ENCODE peak calls at places on chromosomes 5 and 9, in ten cellular contexts. One of them, this sample, is unnamed.

GRCh38 chr5:110268283-110268682 is 458.2 kb downstream of the TMEM232 start:
- DNase-seq in cardiac muscle cell: no peak
- DNase-seq in bronchial epithelial cell: no peak
- DNase-seq in Peyer's patch: no peak
- DNase-seq in breast epithelium: no peak
- DNase-seq in stomach: no peak
- DNase-seq in astrocyte of the spinal cord: no peak
- DNase-seq in ovary: no peak
- DNase-seq in AG04450: no peak
- DNase-seq in A549: no peak
- DNase-seq in this sample: no peak

GRCh38 chr9:98081477-98082219 is 25.1 kb downstream of the NANS start:
- DNase-seq in cardiac muscle cell: no peak
- DNase-seq in bronchial epithelial cell: peak; percentile 84
- DNase-seq in Peyer's patch: peak; percentile 80
- DNase-seq in breast epithelium: no peak
- DNase-seq in stomach: peak; percentile 54
- DNase-seq in astrocyte of the spinal cord: no peak
- DNase-seq in ovary: no peak
- DNase-seq in AG04450: no peak
- DNase-seq in A549: peak; percentile 57
- DNase-seq in this sample: peak; percentile 67

GRCh38 chr5:127867006-127867788 is 164.0 kb downstream of the CCDC192 start:
- DNase-seq in cardiac muscle cell: no peak
- DNase-seq in bronchial epithelial cell: no peak
- DNase-seq in Peyer's patch: peak; percentile 56
- DNase-seq in breast epithelium: no peak
- DNase-seq in stomach: no peak
- DNase-seq in astrocyte of the spinal cord: no peak
- DNase-seq in ovary: no peak
- DNase-seq in AG04450: no peak
- DNase-seq in A549: no peak
- DNase-seq in this sample: no peak

GRCh38 chr9:111949919-111950318 is 53.3 kb downstream of the UGCG start:
- DNase-seq in cardiac muscle cell: no peak
- DNase-seq in bronchial epithelial cell: peak; percentile 74
- DNase-seq in Peyer's patch: no peak
- DNase-seq in breast epithelium: no peak
- DNase-seq in stomach: no peak
- DNase-seq in astrocyte of the spinal cord: no peak
- DNase-seq in ovary: no peak
- DNase-seq in AG04450: no peak
- DNase-seq in A549: no peak
- DNase-seq in this sample: no peak

GRCh38 chr9:137558127-137558526 is 6.4 kb downstream of the MRPL41 start:
- DNase-seq in cardiac muscle cell: no peak
- DNase-seq in bronchial epithelial cell: no peak
- DNase-seq in Peyer's patch: no peak
- DNase-seq in breast epithelium: no peak
- DNase-seq in stomach: no peak
- DNase-seq in astrocyte of the spinal cord: no peak
- DNase-seq in ovary: no peak
- DNase-seq in AG04450: no peak
- DNase-seq in A549: no peak
- DNase-seq in this sample: no peak

GRCh38 chr9:133371261-133371711 is 4.6 kb downstream of the SURF4 start:
- DNase-seq in cardiac muscle cell: no peak
- DNase-seq in bronchial epithelial cell: no peak
- DNase-seq in Peyer's patch: peak; percentile 59
- DNase-seq in breast epithelium: no peak
- DNase-seq in stomach: no peak
- DNase-seq in astrocyte of the spinal cord: peak; percentile 22
- DNase-seq in ovary: no peak
- DNase-seq in AG04450: no peak
- DNase-seq in A549: no peak
- DNase-seq in this sample: peak; percentile 82

GRCh38 chr5:2732850-2733249 is 18.6 kb downstream of the IRX2 start:
- DNase-seq in cardiac muscle cell: no peak
- DNase-seq in bronchial epithelial cell: no peak
- DNase-seq in Peyer's patch: no peak
- DNase-seq in breast epithelium: no peak
- DNase-seq in stomach: no peak
- DNase-seq in astrocyte of the spinal cord: no peak
- DNase-seq in ovary: no peak
- DNase-seq in AG04450: no peak
- DNase-seq in A549: no peak
- DNase-seq in this sample: no peak

GRCh38 chr9:12640021-12640587 is 53.1 kb upstream of the TYRP1 start:
- DNase-seq in cardiac muscle cell: peak; percentile 63
- DNase-seq in bronchial epithelial cell: peak; percentile 68
- DNase-seq in Peyer's patch: no peak
- DNase-seq in breast epithelium: no peak
- DNase-seq in stomach: no peak
- DNase-seq in astrocyte of the spinal cord: peak; percentile 67
- DNase-seq in ovary: no peak
- DNase-seq in AG04450: peak; percentile 3
- DNase-seq in A549: peak; percentile 68
- DNase-seq in this sample: no peak

GRCh38 chr9:121568541-121569265 is 69.1 kb upstream of the GGTA1 start:
- DNase-seq in cardiac muscle cell: no peak
- DNase-seq in bronchial epithelial cell: no peak
- DNase-seq in Peyer's patch: peak; percentile 54
- DNase-seq in breast epithelium: no peak
- DNase-seq in stomach: no peak
- DNase-seq in astrocyte of the spinal cord: peak; percentile 26
- DNase-seq in ovary: peak; percentile 66
- DNase-seq in AG04450: no peak
- DNase-seq in A549: no peak
- DNase-seq in this sample: no peak

GRCh38 chr9:121567142-121568100 is 67.8 kb upstream of the GGTA1 start:
- DNase-seq in cardiac muscle cell: peak; percentile 29
- DNase-seq in bronchial epithelial cell: no peak
- DNase-seq in Peyer's patch: no peak
- DNase-seq in breast epithelium: no peak
- DNase-seq in stomach: no peak
- DNase-seq in astrocyte of the spinal cord: peak; percentile 24
- DNase-seq in ovary: no peak
- DNase-seq in AG04450: no peak
- DNase-seq in A549: no peak
- DNase-seq in this sample: no peak

GRCh38 chr9:121569266-121569648 is 69.6 kb upstream of the GGTA1 start:
- DNase-seq in cardiac muscle cell: no peak
- DNase-seq in bronchial epithelial cell: no peak
- DNase-seq in Peyer's patch: no peak
- DNase-seq in breast epithelium: no peak
- DNase-seq in stomach: no peak
- DNase-seq in astrocyte of the spinal cord: no peak
- DNase-seq in ovary: no peak
- DNase-seq in AG04450: no peak
- DNase-seq in A549: no peak
- DNase-seq in this sample: no peak

GRCh38 chr9:121566401-121567141 is 66.9 kb upstream of the GGTA1 start:
- DNase-seq in cardiac muscle cell: no peak
- DNase-seq in bronchial epithelial cell: peak; percentile 62
- DNase-seq in Peyer's patch: no peak
- DNase-seq in breast epithelium: no peak
- DNase-seq in stomach: no peak
- DNase-seq in astrocyte of the spinal cord: peak; percentile 72
- DNase-seq in ovary: peak; percentile 52
- DNase-seq in AG04450: no peak
- DNase-seq in A549: no peak
- DNase-seq in this sample: no peak

DNA sequence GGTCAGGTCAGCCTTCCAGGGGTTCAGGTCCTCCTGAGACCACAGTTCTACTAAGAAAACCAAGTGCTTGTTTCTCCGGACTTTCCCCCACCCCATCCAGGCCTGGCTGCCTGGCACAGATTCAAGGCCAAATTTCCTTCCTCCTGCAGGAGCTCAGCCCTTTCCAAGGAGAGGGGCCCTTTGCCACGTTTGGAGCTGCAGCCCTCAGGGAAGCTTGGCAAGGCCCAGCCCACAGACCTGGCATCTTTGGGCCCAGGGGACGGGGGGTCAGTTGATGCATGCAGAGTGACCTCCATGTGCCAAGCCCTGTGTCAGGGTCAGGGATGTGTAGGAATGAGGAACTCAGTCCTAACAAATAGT is 68.4 kb upstream of the GGTA1 start:
- DNase-seq in cardiac muscle cell: no peak
- DNase-seq in bronchial epithelial cell: no peak
- DNase-seq in Peyer's patch: no peak
- DNase-seq in breast epithelium: no peak
- DNase-seq in stomach: no peak
- DNase-seq in astrocyte of the spinal cord: peak; percentile 9
- DNase-seq in ovary: peak; percentile 86
- DNase-seq in AG04450: no peak
- DNase-seq in A549: no peak
- DNase-seq in this sample: no peak
- H3K4me3 ChIP-seq in cardiac muscle cell: no peak overlapping the region
- H3K4me3 ChIP-seq in bronchial epithelial cell: no peak overlapping the region
- H3K4me3 ChIP-seq in Peyer's patch: no peak overlapping the region
- H3K4me3 ChIP-seq in breast epithelium: peak overlapping the region; percentile 37
- H3K4me3 ChIP-seq in stomach: peak overlapping the region; percentile 33
- H3K4me3 ChIP-seq in astrocyte of the spinal cord: peak overlapping the region; percentile 34
- H3K4me3 ChIP-seq in ovary: peak overlapping the region; percentile 26
- H3K4me3 ChIP-seq in AG04450: peak overlapping the region; percentile 56
- H3K4me3 ChIP-seq in A549: no peak overlapping the region
- H3K4me3 ChIP-seq in this sample: no peak overlapping the region

GRCh38 chr5:136079195-136079985 is 50.6 kb downstream of the TGFBI start:
- DNase-seq in cardiac muscle cell: peak; percentile 55
- DNase-seq in bronchial epithelial cell: no peak
- DNase-seq in Peyer's patch: no peak
- DNase-seq in breast epithelium: no peak
- DNase-seq in stomach: no peak
- DNase-seq in astrocyte of the spinal cord: peak; percentile 53
- DNase-seq in ovary: no peak
- DNase-seq in AG04450: no peak
- DNase-seq in A549: no peak
- DNase-seq in this sample: no peak
- H3K4me3 ChIP-seq in cardiac muscle cell: peak overlapping the region; percentile 42
- H3K4me3 ChIP-seq in bronchial epithelial cell: no peak overlapping the region
- H3K4me3 ChIP-seq in Peyer's patch: peak overlapping the region; percentile 24
- H3K4me3 ChIP-seq in breast epithelium: peak overlapping the region; percentile 65
- H3K4me3 ChIP-seq in stomach: no peak overlapping the region
- H3K4me3 ChIP-seq in astrocyte of the spinal cord: peak overlapping the region; percentile 61
- H3K4me3 ChIP-seq in ovary: no peak overlapping the region
- H3K4me3 ChIP-seq in AG04450: peak overlapping the region; percentile 62
- H3K4me3 ChIP-seq in A549: no peak overlapping the region
- H3K4me3 ChIP-seq in this sample: no peak overlapping the region

GRCh38 chr9:38064842-38065368 is 4.1 kb downstream of the SHB start:
- DNase-seq in cardiac muscle cell: no peak
- DNase-seq in bronchial epithelial cell: no peak
- DNase-seq in Peyer's patch: no peak
- DNase-seq in breast epithelium: no peak
- DNase-seq in stomach: no peak
- DNase-seq in astrocyte of the spinal cord: no peak
- DNase-seq in ovary: no peak
- DNase-seq in AG04450: no peak
- DNase-seq in A549: no peak
- DNase-seq in this sample: no peak
- H3K4me3 ChIP-seq in cardiac muscle cell: no peak overlapping the region
- H3K4me3 ChIP-seq in bronchial epithelial cell: no peak overlapping the region
- H3K4me3 ChIP-seq in Peyer's patch: no peak overlapping the region
- H3K4me3 ChIP-seq in breast epithelium: peak overlapping the region; percentile 84
- H3K4me3 ChIP-seq in stomach: no peak overlapping the region
- H3K4me3 ChIP-seq in astrocyte of the spinal cord: no peak overlapping the region
- H3K4me3 ChIP-seq in ovary: no peak overlapping the region
- H3K4me3 ChIP-seq in AG04450: peak overlapping the region; percentile 93
- H3K4me3 ChIP-seq in A549: peak overlapping the region; percentile 93
- H3K4me3 ChIP-seq in this sample: no peak overlapping the region

GRCh38 chr5:36237756-36238155 is 4.0 kb downstream of the NADK2 start:
- DNase-seq in cardiac muscle cell: no peak
- DNase-seq in bronchial epithelial cell: peak; percentile 19
- DNase-seq in Peyer's patch: peak; percentile 46
- DNase-seq in breast epithelium: no peak
- DNase-seq in stomach: no peak
- DNase-seq in astrocyte of the spinal cord: no peak
- DNase-seq in ovary: no peak
- DNase-seq in AG04450: no peak
- DNase-seq in A549: no peak
- DNase-seq in this sample: no peak

GRCh38 chr5:36241636-36242533 is at the start of gene NADK2:
- DNase-seq in cardiac muscle cell: peak; percentile 97
- DNase-seq in bronchial epithelial cell: peak; percentile 83
- DNase-seq in Peyer's patch: peak; percentile 97
- DNase-seq in breast epithelium: peak; percentile 94
- DNase-seq in stomach: peak; percentile 94
- DNase-seq in astrocyte of the spinal cord: peak; percentile 98
- DNase-seq in ovary: peak; percentile 97
- DNase-seq in AG04450: peak; percentile 82
- DNase-seq in A549: peak; percentile 96
- DNase-seq in this sample: peak; percentile 97

GRCh38 chr5:36238896-36239295 is 2.8 kb downstream of the NADK2 start:
- DNase-seq in cardiac muscle cell: no peak
- DNase-seq in bronchial epithelial cell: no peak
- DNase-seq in Peyer's patch: no peak
- DNase-seq in breast epithelium: no peak
- DNase-seq in stomach: no peak
- DNase-seq in astrocyte of the spinal cord: no peak
- DNase-seq in ovary: no peak
- DNase-seq in AG04450: no peak
- DNase-seq in A549: no peak
- DNase-seq in this sample: no peak

GRCh38 chr5:36240779-36241635 is 718 bp downstream of the NADK2 start:
- DNase-seq in cardiac muscle cell: peak; percentile 86
- DNase-seq in bronchial epithelial cell: peak; percentile 41
- DNase-seq in Peyer's patch: peak; percentile 77
- DNase-seq in breast epithelium: peak; percentile 54
- DNase-seq in stomach: peak; percentile 64
- DNase-seq in astrocyte of the spinal cord: peak; percentile 69
- DNase-seq in ovary: peak; percentile 81
- DNase-seq in AG04450: peak; percentile 16
- DNase-seq in A549: peak; percentile 60
- DNase-seq in this sample: peak; percentile 90

DNA sequence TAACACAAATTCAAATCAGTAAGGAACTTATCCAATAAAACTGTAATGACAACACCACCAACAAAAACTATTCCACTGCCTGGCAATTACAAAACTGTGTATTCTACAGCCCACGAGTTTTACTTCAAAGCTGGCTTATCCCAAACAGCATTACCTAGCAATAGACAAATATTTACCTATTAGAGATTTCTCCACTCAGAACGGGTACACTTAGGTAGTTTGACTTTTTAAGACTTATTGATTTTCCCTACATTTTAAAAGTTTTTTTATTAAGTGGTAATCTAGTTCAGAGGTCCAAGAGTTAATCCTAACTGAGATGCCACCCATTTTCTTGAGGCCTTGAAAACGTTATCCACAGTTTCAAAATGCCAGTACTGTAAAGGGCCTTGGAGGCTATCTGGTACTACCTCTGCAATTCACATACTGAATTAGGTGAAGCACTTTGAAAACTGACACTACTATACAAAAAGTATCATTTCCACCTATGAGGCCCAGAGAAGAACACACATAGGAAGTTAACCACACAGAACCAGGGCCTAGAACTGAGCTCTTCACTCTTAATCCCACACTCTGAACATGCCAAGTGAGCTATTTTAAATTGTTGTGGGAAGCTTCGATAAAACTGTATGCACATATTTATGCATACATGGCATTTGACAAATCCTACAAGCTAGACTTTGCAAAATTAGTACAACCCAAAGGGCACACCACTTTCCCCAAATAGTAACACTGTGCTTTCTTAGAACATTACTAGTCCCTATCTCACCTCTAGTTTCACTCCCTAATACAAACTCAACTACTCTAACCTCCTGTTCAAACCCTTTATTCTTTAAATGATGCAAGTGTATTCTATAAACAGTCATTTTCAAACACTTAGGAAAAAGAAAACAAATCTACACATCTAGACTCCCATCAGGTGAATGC is 2.1 kb downstream of the NADK2 start:
- DNase-seq in cardiac muscle cell: no peak
- DNase-seq in bronchial epithelial cell: no peak
- DNase-seq in Peyer's patch: no peak
- DNase-seq in breast epithelium: no peak
- DNase-seq in stomach: no peak
- DNase-seq in astrocyte of the spinal cord: peak; percentile 14
- DNase-seq in ovary: no peak
- DNase-seq in AG04450: no peak
- DNase-seq in A549: no peak
- DNase-seq in this sample: no peak
- H3K4me3 ChIP-seq in cardiac muscle cell: peak overlapping the region; percentile 59
- H3K4me3 ChIP-seq in bronchial epithelial cell: no peak overlapping the region
- H3K4me3 ChIP-seq in Peyer's patch: no peak overlapping the region
- H3K4me3 ChIP-seq in breast epithelium: peak overlapping the region; percentile 95
- H3K4me3 ChIP-seq in stomach: peak overlapping the region; percentile 89
- H3K4me3 ChIP-seq in astrocyte of the spinal cord: peak overlapping the region; percentile 69
- H3K4me3 ChIP-seq in ovary: peak overlapping the region; percentile 59
- H3K4me3 ChIP-seq in AG04450: peak overlapping the region; percentile 73
- H3K4me3 ChIP-seq in A549: no peak overlapping the region
- H3K4me3 ChIP-seq in this sample: peak overlapping the region; percentile 58

This sample was measured in spleen.